ENCODE peak calls at places on chromosomes 13 and 19, in seven cellular contexts. One of them, this sample, is unnamed.

GRCh38 chr13:95624020-95624419 is 20.5 kb downstream of the DZIP1 start:
- ATAC-seq in heart left ventricle: peak; percentile 34
- ATAC-seq in A549: peak; percentile 59
- ATAC-seq in DND-41: peak; percentile 64
- ATAC-seq in activated CD8-positive, alpha-beta memory T cell treated with anti-CD3 and anti-CD28 coated beads, Interleukin-2, amount 10 ng/mL, durations not matched to agents 7 days and 5 days: no peak
- ATAC-seq in lower lobe of right lung: peak; percentile 69
- ATAC-seq in left ventricle myocardium superior: no peak
- ATAC-seq in this sample: peak; percentile 24

GRCh38 chr19:5718579-5719273 is 1.2 kb downstream of the LONP1 start:
- ATAC-seq in lower lobe of right lung: no peak
- ATAC-seq in DND-41: peak; percentile 10
- ATAC-seq in left ventricle myocardium superior: no peak
- ATAC-seq in activated CD8-positive, alpha-beta memory T cell treated with anti-CD3 and anti-CD28 coated beads, Interleukin-2, amount 10 ng/mL, durations not matched to agents 7 days and 5 days: peak; percentile 7
- ATAC-seq in heart left ventricle: no peak
- ATAC-seq in A549: no peak
- ATAC-seq in this sample: peak; percentile 60

GRCh38 chr13:106997219-106997618 is 429.3 kb upstream of the ARGLU1 start:
- ATAC-seq in left ventricle myocardium superior: no peak
- ATAC-seq in heart left ventricle: no peak
- ATAC-seq in activated CD8-positive, alpha-beta memory T cell treated with anti-CD3 and anti-CD28 coated beads, Interleukin-2, amount 10 ng/mL, durations not matched to agents 7 days and 5 days: no peak
- ATAC-seq in A549: no peak
- ATAC-seq in DND-41: no peak
- ATAC-seq in lower lobe of right lung: no peak
- ATAC-seq in this sample: no peak

GRCh38 chr19:33118643-33119042 is 13.3 kb upstream of the WDR88 start:
- ATAC-seq in heart left ventricle: no peak
- ATAC-seq in DND-41: no peak
- ATAC-seq in A549: peak; percentile 45
- ATAC-seq in lower lobe of right lung: no peak
- ATAC-seq in activated CD8-positive, alpha-beta memory T cell treated with anti-CD3 and anti-CD28 coated beads, Interleukin-2, amount 10 ng/mL, durations not matched to agents 7 days and 5 days: no peak
- ATAC-seq in left ventricle myocardium superior: no peak
- ATAC-seq in this sample: no peak

GRCh38 chr19:19554074-19555023 is 16.3 kb downstream of the CILP2 start:
- ATAC-seq in lower lobe of right lung: peak; percentile 68
- ATAC-seq in A549: no peak
- ATAC-seq in left ventricle myocardium superior: peak; percentile 70
- ATAC-seq in activated CD8-positive, alpha-beta memory T cell treated with anti-CD3 and anti-CD28 coated beads, Interleukin-2, amount 10 ng/mL, durations not matched to agents 7 days and 5 days: peak; percentile 61
- ATAC-seq in heart left ventricle: peak; percentile 63
- ATAC-seq in DND-41: peak; percentile 62
- ATAC-seq in this sample: peak; percentile 76

GRCh38 chr13:77034883-77035282 is 7.9 kb upstream of the FBXL3 start:
- ATAC-seq in heart left ventricle: no peak
- ATAC-seq in activated CD8-positive, alpha-beta memory T cell treated with anti-CD3 and anti-CD28 coated beads, Interleukin-2, amount 10 ng/mL, durations not matched to agents 7 days and 5 days: no peak
- ATAC-seq in DND-41: no peak
- ATAC-seq in A549: no peak
- ATAC-seq in lower lobe of right lung: no peak
- ATAC-seq in left ventricle myocardium superior: no peak
- ATAC-seq in this sample: peak; percentile 73

GRCh38 chr19:4939466-4939865 is 29.4 kb upstream of the KDM4B start:
- ATAC-seq in left ventricle myocardium superior: no peak
- ATAC-seq in lower lobe of right lung: no peak
- ATAC-seq in DND-41: no peak
- ATAC-seq in activated CD8-positive, alpha-beta memory T cell treated with anti-CD3 and anti-CD28 coated beads, Interleukin-2, amount 10 ng/mL, durations not matched to agents 7 days and 5 days: no peak
- ATAC-seq in A549: no peak
- ATAC-seq in heart left ventricle: no peak
- ATAC-seq in this sample: no peak

GRCh38 chr13:75151081-75151643 is 330.8 kb downstream of the TBC1D4 start:
- ATAC-seq in heart left ventricle: no peak
- ATAC-seq in left ventricle myocardium superior: no peak
- ATAC-seq in DND-41: no peak
- ATAC-seq in A549: no peak
- ATAC-seq in activated CD8-positive, alpha-beta memory T cell treated with anti-CD3 and anti-CD28 coated beads, Interleukin-2, amount 10 ng/mL, durations not matched to agents 7 days and 5 days: no peak
- ATAC-seq in lower lobe of right lung: no peak
- ATAC-seq in this sample: no peak

GRCh38 chr13:63124863-63125262 is 1709.2 kb upstream of the PCDH20 start:
- ATAC-seq in lower lobe of right lung: no peak
- ATAC-seq in activated CD8-positive, alpha-beta memory T cell treated with anti-CD3 and anti-CD28 coated beads, Interleukin-2, amount 10 ng/mL, durations not matched to agents 7 days and 5 days: no peak
- ATAC-seq in A549: no peak
- ATAC-seq in heart left ventricle: no peak
- ATAC-seq in left ventricle myocardium superior: no peak
- ATAC-seq in DND-41: no peak
- ATAC-seq in this sample: no peak

GRCh38 chr19:4591296-4591695 is 31.8 kb upstream of the SEMA6B start:
- ATAC-seq in activated CD8-positive, alpha-beta memory T cell treated with anti-CD3 and anti-CD28 coated beads, Interleukin-2, amount 10 ng/mL, durations not matched to agents 7 days and 5 days: no peak
- ATAC-seq in A549: no peak
- ATAC-seq in heart left ventricle: no peak
- ATAC-seq in lower lobe of right lung: no peak
- ATAC-seq in DND-41: no peak
- ATAC-seq in left ventricle myocardium superior: no peak
- ATAC-seq in this sample: no peak

GRCh38 chr19:29364224-29364726 is 151.3 kb upstream of the UQCRFS1 start:
- ATAC-seq in left ventricle myocardium superior: no peak
- ATAC-seq in activated CD8-positive, alpha-beta memory T cell treated with anti-CD3 and anti-CD28 coated beads, Interleukin-2, amount 10 ng/mL, durations not matched to agents 7 days and 5 days: no peak
- ATAC-seq in heart left ventricle: no peak
- ATAC-seq in DND-41: no peak
- ATAC-seq in A549: no peak
- ATAC-seq in lower lobe of right lung: no peak
- ATAC-seq in this sample: no peak

GRCh38 chr13:51542358-51542972 is 41.8 kb upstream of the WDFY2 start:
- ATAC-seq in heart left ventricle: peak; percentile 47
- ATAC-seq in DND-41: no peak
- ATAC-seq in activated CD8-positive, alpha-beta memory T cell treated with anti-CD3 and anti-CD28 coated beads, Interleukin-2, amount 10 ng/mL, durations not matched to agents 7 days and 5 days: no peak
- ATAC-seq in left ventricle myocardium superior: no peak
- ATAC-seq in A549: peak; percentile 89
- ATAC-seq in lower lobe of right lung: peak; percentile 44
- ATAC-seq in this sample: no peak

GRCh38 chr13:42114912-42115311 is 66.5 kb downstream of the DGKH start:
- ATAC-seq in activated CD8-positive, alpha-beta memory T cell treated with anti-CD3 and anti-CD28 coated beads, Interleukin-2, amount 10 ng/mL, durations not matched to agents 7 days and 5 days: no peak
- ATAC-seq in heart left ventricle: no peak
- ATAC-seq in DND-41: no peak
- ATAC-seq in left ventricle myocardium superior: no peak
- ATAC-seq in A549: no peak
- ATAC-seq in lower lobe of right lung: no peak
- ATAC-seq in this sample: no peak

GRCh38 chr13:50511877-50512332 is 331.6 kb downstream of the DLEU7 start:
- ATAC-seq in A549: no peak
- ATAC-seq in left ventricle myocardium superior: peak; percentile 45
- ATAC-seq in DND-41: peak; percentile 73
- ATAC-seq in heart left ventricle: peak; percentile 37
- ATAC-seq in activated CD8-positive, alpha-beta memory T cell treated with anti-CD3 and anti-CD28 coated beads, Interleukin-2, amount 10 ng/mL, durations not matched to agents 7 days and 5 days: peak; percentile 76
- ATAC-seq in lower lobe of right lung: peak; percentile 44
- ATAC-seq in this sample: peak; percentile 53

GRCh38 chr13:113187263-113187669 is 21.2 kb downstream of the PCID2 start:
- ATAC-seq in left ventricle myocardium superior: peak; percentile 99
- ATAC-seq in heart left ventricle: peak; percentile 100
- ATAC-seq in DND-41: no peak
- ATAC-seq in activated CD8-positive, alpha-beta memory T cell treated with anti-CD3 and anti-CD28 coated beads, Interleukin-2, amount 10 ng/mL, durations not matched to agents 7 days and 5 days: peak; percentile 28
- ATAC-seq in A549: peak; percentile 100
- ATAC-seq in lower lobe of right lung: peak; percentile 64
- ATAC-seq in this sample: peak; percentile 85

GRCh38 chr13:44274838-44275237 is 98.8 kb upstream of the SERP2 start:
- ATAC-seq in heart left ventricle: no peak
- ATAC-seq in left ventricle myocardium superior: no peak
- ATAC-seq in activated CD8-positive, alpha-beta memory T cell treated with anti-CD3 and anti-CD28 coated beads, Interleukin-2, amount 10 ng/mL, durations not matched to agents 7 days and 5 days: peak; percentile 34
- ATAC-seq in DND-41: peak; percentile 81
- ATAC-seq in lower lobe of right lung: peak; percentile 17
- ATAC-seq in A549: no peak
- ATAC-seq in this sample: peak; percentile 22

GRCh38 chr13:113034451-113035208 is 65.6 kb downstream of the MCF2L start:
- ATAC-seq in DND-41: no peak
- ATAC-seq in A549: peak; percentile 75
- ATAC-seq in heart left ventricle: peak; percentile 82
- ATAC-seq in activated CD8-positive, alpha-beta memory T cell treated with anti-CD3 and anti-CD28 coated beads, Interleukin-2, amount 10 ng/mL, durations not matched to agents 7 days and 5 days: no peak
- ATAC-seq in left ventricle myocardium superior: peak; percentile 81
- ATAC-seq in lower lobe of right lung: peak; percentile 79
- ATAC-seq in this sample: no peak